ENCODE peak calls at places on chromosomes 1 and 21, in ten cellular contexts. E is adrenal gland, Z is AG04450, A is RWPE1, V is MCF 10A, L is GM10248, F is nephron progenitor cell, M is pancreas, T is tibial artery, S is neural crest cell. X is an unnamed sample.

GRCh38 chr1:1020000-1020404 is at the start of gene AGRN:
- DNase-seq in F (peak; percentile 70), E (peak; percentile 49), M (peak; percentile 70), A (no peak), L (peak; percentile 79), V (no peak), T (no peak), Z (no peak), S (peak; percentile 30), X (no peak)

GRCh38 chr1:117271959-117272358 is 61.2 kb upstream of the VTCN1 start:
- DNase-seq in V (no peak), L (no peak), F (no peak), Z (no peak), M (no peak), S (no peak), E (no peak), T (no peak), A (no peak), X (no peak)

GRCh38 chr1:53835491-53835890 is 2.6 kb downstream of the NDC1 start:
- DNase-seq in T (no peak), F (no peak), V (no peak), L (peak; percentile 23), E (no peak), M (no peak), A (no peak), S (no peak), Z (peak; percentile 51), X (no peak)

GRCh38 chr1:168520052-168520751 is 23.6 kb downstream of the XCL2 start:
- DNase-seq in Z (no peak), S (no peak), V (no peak), M (no peak), T (no peak), L (peak; percentile 42), F (no peak), A (no peak), E (no peak), X (no peak)

GRCh38 chr1:85321237-85321964 is 45.0 kb upstream of the BCL10 start:
- DNase-seq in V (no peak), E (peak; percentile 12), T (no peak), F (no peak), L (no peak), M (no peak), A (no peak), Z (no peak), S (no peak), X (no peak)

GRCh38 chr1:155946633-155947219 is 5.3 kb downstream of the RXFP4 start:
- DNase-seq in A (no peak), V (no peak), L (no peak), Z (no peak), S (no peak), T (no peak), F (no peak), M (no peak), E (no peak), X (no peak)

GRCh38 chr1:230702934-230703678 is 10.8 kb downstream of the AGT start:
- DNase-seq in S (no peak), M (no peak), A (no peak), F (peak; percentile 30), V (no peak), Z (no peak), T (no peak), L (no peak), E (peak; percentile 51), X (no peak)

GRCh38 chr1:204074274-204075115 is 1.6 kb downstream of the SOX13 start:
- DNase-seq in V (peak; percentile 71), A (peak; percentile 85), Z (no peak), S (no peak), F (peak; percentile 64), M (peak; percentile 66), L (no peak), E (peak; percentile 75), T (peak; percentile 61), X (peak; percentile 60)

DNA sequence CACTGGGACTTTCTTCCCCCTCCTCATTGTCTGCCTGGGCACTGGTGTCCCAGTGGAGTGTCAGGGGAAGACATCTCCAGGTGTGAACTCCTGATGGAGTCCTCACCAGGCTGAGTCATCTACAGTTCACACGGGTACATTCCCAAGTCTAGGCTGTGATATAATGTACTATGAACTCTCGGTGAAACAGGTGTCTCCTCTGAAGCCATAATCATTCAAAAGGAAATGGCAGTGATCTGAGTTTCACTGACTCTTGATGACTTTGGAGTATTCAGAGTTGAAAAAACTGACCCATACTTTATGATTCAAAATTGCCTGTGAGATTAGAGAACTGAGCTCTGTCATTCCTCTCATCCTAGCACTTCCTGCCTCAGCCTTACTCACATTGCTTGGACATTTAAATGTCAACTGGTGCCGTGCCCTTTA is 9.1 kb downstream of the LAMC2 start:
- DNase-seq in T (no peak), E (no peak), Z (no peak), A (peak; percentile 60), L (no peak), S (no peak), F (no peak), M (no peak), V (peak; percentile 62), X (no peak)
- TF ChIP-seq CTCF in T (no peak), E (no peak), Z (no peak), A (no peak), L (no peak), S (no peak), F (no peak), M (no peak), V (no peak), X (no peak)

DNA sequence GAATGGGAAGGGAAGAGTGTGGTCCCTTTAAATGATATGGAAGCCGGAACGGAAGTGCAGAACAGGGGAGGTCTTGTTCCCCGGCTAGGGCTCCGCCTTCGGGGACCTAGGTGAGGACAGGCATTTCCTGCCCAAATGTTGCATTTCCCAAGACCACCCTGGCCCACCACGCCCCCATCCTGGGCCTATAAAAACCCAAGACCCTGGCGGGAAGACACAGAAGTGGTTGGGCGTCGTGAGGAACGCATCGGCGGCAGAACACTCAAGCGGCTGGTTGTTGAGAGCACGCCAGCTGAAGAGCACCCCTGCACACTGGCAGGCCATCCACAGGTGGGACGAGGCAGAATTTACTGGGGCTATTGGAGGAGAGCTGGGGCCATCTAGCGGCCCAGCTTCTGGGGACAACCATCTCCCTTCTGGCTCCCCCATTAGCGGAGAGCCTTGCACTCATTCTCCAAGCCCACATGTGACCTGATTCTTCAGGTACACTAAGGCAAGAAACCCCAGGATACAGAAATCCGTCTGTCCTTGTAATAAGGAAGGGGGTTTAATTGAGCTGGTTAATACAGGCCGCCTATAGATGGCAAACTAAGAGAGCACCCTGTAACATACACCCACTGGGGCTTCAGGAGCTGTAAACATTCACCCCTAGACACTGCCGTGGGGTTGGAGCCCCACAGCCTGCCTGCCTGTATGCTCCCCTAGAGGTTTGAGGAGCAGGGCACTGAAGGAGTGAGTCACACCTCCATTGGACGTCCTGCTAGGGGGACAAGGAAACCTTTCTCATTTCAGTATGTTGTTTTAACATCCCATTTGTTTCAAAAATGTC is 1327.9 kb downstream of the BRINP3 start:
- DNase-seq in Z (no peak), F (no peak), T (no peak), L (no peak), V (no peak), M (peak; percentile 54), A (no peak), S (no peak), E (no peak), X (no peak)
- TF ChIP-seq CTCF in Z (no peak), F (no peak), T (no peak), L (no peak), V (no peak), M (no peak), A (no peak), S (no peak), E (no peak), X (no peak)

GRCh38 chr21:30072496-30072895 is 94.1 kb downstream of the CLDN17 start:
- DNase-seq in T (no peak), S (peak; percentile 2), A (peak; percentile 44), E (peak; percentile 19), F (peak; percentile 20), V (peak; percentile 73), Z (no peak), L (no peak), M (peak; percentile 17), X (peak; percentile 52)
- TF ChIP-seq CTCF in T (no peak), S (peak; percentile 53), A (peak; percentile 33), E (no peak), F (peak; percentile 28), V (peak; percentile 58), Z (no peak), L (no peak), M (peak; percentile 14), X (peak; percentile 14)

GRCh38 chr1:107689733-107690132 is 275.2 kb downstream of the VAV3 start:
- DNase-seq in L (no peak), S (no peak), Z (no peak), E (no peak), M (no peak), F (no peak), V (no peak), A (no peak), T (no peak), X (no peak)
- TF ChIP-seq CTCF in L (no peak), S (peak; percentile 19), Z (no peak), E (no peak), M (no peak), F (no peak), V (no peak), A (no peak), T (no peak), X (no peak)

DNA sequence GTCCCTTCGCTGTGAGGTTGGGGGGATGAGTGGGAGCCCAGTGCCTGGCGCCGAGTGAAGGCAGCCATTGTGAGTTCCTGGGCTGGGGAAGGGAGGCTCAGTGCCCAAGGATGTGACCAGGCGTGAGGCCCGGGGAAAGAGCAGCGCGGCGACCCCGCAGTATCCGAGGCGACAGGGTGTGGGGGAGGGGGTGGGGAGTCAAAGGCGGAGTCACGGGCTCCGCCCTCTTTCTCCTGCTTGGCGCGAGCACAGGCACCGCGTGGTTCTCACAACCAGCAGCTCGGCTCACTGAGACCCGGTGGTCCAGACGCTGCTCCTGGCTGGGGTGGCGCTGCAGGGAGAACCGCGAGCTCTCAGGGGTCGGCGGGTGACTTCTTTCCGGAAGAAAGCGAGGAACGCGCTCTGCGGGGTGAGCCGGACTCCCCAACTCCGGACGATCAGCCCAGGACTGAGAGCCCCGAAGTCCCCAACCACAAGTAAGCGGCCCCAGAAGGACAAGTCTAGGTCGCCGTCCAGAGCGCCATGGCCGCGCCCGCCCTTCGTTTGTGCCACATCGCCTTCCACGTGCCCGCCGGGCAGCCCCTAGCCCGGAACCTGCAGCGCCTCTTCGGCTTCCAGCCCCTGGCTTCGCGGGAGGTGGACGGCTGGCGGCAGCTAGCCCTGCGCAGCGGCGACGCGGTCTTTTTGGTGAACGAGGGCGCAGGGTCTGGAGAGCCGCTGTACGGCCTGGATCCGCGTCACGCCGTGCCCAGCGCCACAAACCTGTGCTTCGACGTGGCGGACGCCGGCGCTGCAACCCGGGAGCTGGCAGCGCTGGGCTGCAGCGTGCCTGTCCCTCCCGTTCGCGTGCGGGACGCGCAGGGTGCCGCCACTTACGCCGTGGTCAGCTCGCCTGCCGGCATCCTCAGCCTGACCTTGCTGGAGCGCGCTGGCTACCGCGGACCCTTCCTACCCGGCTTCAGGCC is at the start of gene HPDL:
- DNase-seq in S (peak; percentile 63), A (peak; percentile 59), Z (no peak), V (peak; percentile 48), E (peak; percentile 64), M (peak; percentile 60), F (peak; percentile 58), T (no peak), L (peak; percentile 83), X (peak; percentile 58)
- TF ChIP-seq CTCF in S (no peak), A (no peak), Z (no peak), V (no peak), E (no peak), M (no peak), F (no peak), T (no peak), L (no peak), X (no peak)